ENCODE peak calls at places on chromosomes 12 and 14, in nine cellular contexts. V, C, M, Q, Y, Z, I, T and X are unnamed samples.

GRCh38 chr14:23034498-23035302 is at the start of gene PSMB5:
- DNase-seq in V (peak), C (peak), M (peak), Q (peak), Y (peak), Z (peak), I (peak), T (peak), X (peak)

GRCh38 chr14:71355324-71356201 is 448.3 kb downstream of the PCNX1 start:
- DNase-seq in V (no peak), C (no peak), M (no peak), Q (peak), Y (peak), Z (peak), I (no peak), T (no peak), X (no peak)

GRCh38 chr12:108638997-108639822 is 5.5 kb upstream of the SELPLG start:
- DNase-seq in V (no peak), C (peak), M (no peak), Q (no peak), Y (no peak), Z (no peak), I (peak), T (no peak), X (no peak)

GRCh38 chr12:105617141-105617540 is 286.6 kb downstream of the C12orf75 start:
- DNase-seq in V (no peak), C (no peak), M (no peak), Q (no peak), Y (no peak), Z (no peak), I (no peak), T (no peak), X (no peak)

GRCh38 chr12:116714175-116714574 is 23.7 kb downstream of the SPRING1 start:
- DNase-seq in V (no peak), C (no peak), M (no peak), Q (no peak), Y (no peak), Z (no peak), I (no peak), T (no peak), X (no peak)

GRCh38 chr12:39406257-39406656 is 36.7 kb downstream of the KIF21A start:
- DNase-seq in V (no peak), C (no peak), M (no peak), Q (no peak), Y (no peak), Z (no peak), I (no peak), T (no peak), X (no peak)

GRCh38 chr12:104816845-104817503 is 141.1 kb downstream of the SLC41A2 start:
- DNase-seq in V (no peak), C (no peak), M (peak), Q (no peak), Y (peak), Z (no peak), I (no peak), T (no peak), X (no peak)

GRCh38 chr12:3333583-3333982 is 157.4 kb upstream of the PRMT8 start:
- DNase-seq in V (no peak), C (peak), M (peak), Q (no peak), Y (no peak), Z (no peak), I (peak), T (no peak), X (peak)

GRCh38 chr14:106586098-106586704 is 1059.8 kb downstream of the TMEM121 start:
- DNase-seq in V (no peak), C (peak), M (no peak), Q (peak), Y (no peak), Z (peak), I (no peak), T (peak), X (no peak)

GRCh38 chr14:20184181-20184580 is 6.5 kb upstream of the OR11G2 start:
- DNase-seq in V (no peak), C (no peak), M (no peak), Q (peak), Y (no peak), Z (no peak), I (no peak), T (no peak), X (no peak)